ENCODE peak calls at places on chromosomes 2 and 18, in seven cellular contexts. E is fibroblast of lung, H is right lobe of liver, K is cardiac muscle cell, X is heart right ventricle, Z is lower lobe of right lung, W is stomach. A is an unnamed sample.

GRCh38 chr18:74389161-74389927 is 67.8 kb downstream of the DIPK1C start:
- DNase-seq in X (no peak), W (no peak), Z (no peak), K (peak), H (no peak), E (peak), A (no peak)

GRCh38 chr18:79979843-79980242 is 8.5 kb downstream of the TXNL4A start:
- DNase-seq in W (no peak), Z (no peak), H (no peak), E (no peak), K (no peak), X (no peak), A (no peak)

GRCh38 chr18:9849407-9849961 is 36.3 kb upstream of the TXNDC2 start:
- DNase-seq in X (peak), Z (peak), H (peak), W (peak), E (no peak), K (peak), A (no peak)

GRCh38 chr2:237879058-237879430 is 19.6 kb downstream of the RAMP1 start:
- DNase-seq in E (peak), Z (no peak), K (peak), W (no peak), H (no peak), X (no peak), A (peak)

GRCh38 chr2:237157551-237158102 is 71.9 kb downstream of the COPS8 start:
- DNase-seq in W (no peak), H (no peak), K (no peak), Z (no peak), X (no peak), E (peak), A (no peak)

GRCh38 chr2:8003462-8004075 is 678.3 kb upstream of the ID2 start:
- DNase-seq in W (no peak), K (peak), X (peak), E (peak), H (no peak), Z (no peak), A (peak)

GRCh38 chr2:33216508-33217182 is 259.8 kb upstream of the RASGRP3 start:
- DNase-seq in E (peak), Z (no peak), K (peak), H (peak), X (peak), W (peak), A (peak)

GRCh38 chr2:120867290-120868231 is 131.9 kb downstream of the GLI2 start:
- DNase-seq in X (peak), E (peak), W (peak), H (peak), K (peak), Z (peak), A (peak)

DNA sequence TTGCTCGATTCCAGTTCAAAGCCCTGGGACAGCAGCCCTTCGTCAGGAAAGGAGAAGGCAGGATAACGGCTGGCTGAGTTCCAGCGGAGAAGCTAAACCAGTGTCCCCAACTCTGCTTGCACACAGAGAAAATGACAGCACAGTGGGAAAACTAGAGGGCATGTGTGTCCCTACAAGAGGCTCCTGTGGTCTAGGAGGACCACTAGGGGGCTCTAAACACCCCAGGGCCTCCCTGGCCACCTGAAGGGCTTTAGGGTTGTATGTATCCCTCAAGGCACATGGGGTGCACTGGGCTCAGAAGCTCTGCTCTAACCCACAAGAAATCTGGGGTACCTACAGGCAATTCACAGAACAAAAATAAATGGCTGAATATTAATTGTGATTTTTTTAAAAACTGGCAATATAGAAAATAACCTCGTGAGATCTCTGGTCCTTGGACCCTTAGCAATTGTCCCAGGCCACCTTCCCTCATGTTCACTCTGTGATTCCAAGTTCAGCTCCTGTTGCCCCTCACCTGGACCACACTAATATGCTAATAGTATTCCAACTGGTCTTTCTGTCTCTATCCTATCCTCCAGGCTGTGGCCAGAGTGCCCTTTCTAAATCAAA is 17.5 kb downstream of the STAT1 start:
- DNase-seq in Z (peak), K (peak), H (no peak), X (no peak), W (no peak), E (peak), A (no peak)
- H3K27ac ChIP-seq in Z (no peak), K (no peak), H (no peak), X (no peak), W (no peak), E (no peak), A (no peak)

GRCh38 chr2:164560181-164560792 is 61.0 kb downstream of the GRB14 start:
- DNase-seq in X (no peak), W (no peak), K (peak), Z (no peak), E (peak), H (no peak), A (no peak)
- H3K27ac ChIP-seq in X (no peak), W (no peak), K (no peak), Z (no peak), E (no peak), H (peak), A (no peak)

DNA sequence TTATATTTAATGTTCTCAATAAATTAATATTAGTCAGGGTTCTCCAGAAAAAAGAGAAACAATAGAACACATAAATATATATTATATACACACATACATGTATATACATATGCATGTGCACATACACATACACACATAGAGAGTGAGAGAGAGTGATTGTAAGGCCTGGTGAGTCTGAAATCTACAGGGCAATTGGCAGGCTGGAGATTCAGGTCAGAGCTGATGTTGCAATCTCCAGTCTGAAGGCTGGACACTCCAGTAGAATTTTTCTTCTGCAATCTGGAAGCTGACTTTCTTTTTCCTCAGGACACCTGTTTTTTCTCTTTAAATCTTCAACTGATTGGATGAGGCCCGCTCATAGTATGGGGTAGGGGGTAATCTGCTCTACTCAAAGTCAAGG is 3.2 kb downstream of the TMEM182 start:
- DNase-seq in Z (no peak), W (no peak), E (no peak), H (no peak), K (no peak), X (no peak), A (no peak)
- H3K27ac ChIP-seq in Z (no peak), W (no peak), E (no peak), H (no peak), K (no peak), X (peak), A (no peak)

DNA sequence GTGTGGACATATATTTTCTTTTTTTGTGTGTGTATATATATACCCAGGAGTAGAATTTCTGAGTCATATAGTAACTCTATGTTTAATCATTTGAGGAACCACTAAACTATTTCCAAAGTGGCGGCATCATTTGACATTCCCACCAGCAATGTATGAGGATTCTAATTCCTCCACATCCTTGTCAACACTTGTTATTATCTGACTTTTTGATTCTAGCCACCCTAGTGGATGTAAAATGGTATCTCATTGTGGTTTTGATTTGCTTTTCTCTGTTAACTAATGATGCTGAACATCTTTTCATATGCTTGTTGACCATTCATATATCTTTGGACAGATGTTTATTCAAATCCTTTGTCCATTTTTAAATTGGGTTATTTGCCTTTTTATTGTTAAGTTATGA is 120.3 kb downstream of the TGFA start:
- DNase-seq in E (no peak), K (no peak), W (no peak), X (no peak), Z (no peak), H (no peak), A (no peak)
- H3K27ac ChIP-seq in E (no peak), K (no peak), W (no peak), X (no peak), Z (no peak), H (no peak), A (no peak)

GRCh38 chr2:234366891-234367290 is 130.0 kb downstream of the ARL4C start:
- DNase-seq in Z (no peak), W (no peak), H (no peak), K (peak), E (no peak), X (no peak), A (no peak)

GRCh38 chr2:234373060-234373459 is 123.8 kb downstream of the ARL4C start:
- DNase-seq in H (no peak), E (no peak), Z (no peak), W (no peak), K (no peak), X (no peak), A (no peak)

GRCh38 chr2:234372506-234372905 is 124.4 kb downstream of the ARL4C start:
- DNase-seq in K (no peak), W (no peak), Z (no peak), X (no peak), H (no peak), E (no peak), A (no peak)

GRCh38 chr2:234364718-234365117 is 132.2 kb downstream of the ARL4C start:
- DNase-seq in W (no peak), H (no peak), E (no peak), X (no peak), K (peak), Z (no peak), A (no peak)

GRCh38 chr2:234368861-234369261 is 128.0 kb downstream of the ARL4C start:
- DNase-seq in W (no peak), H (no peak), K (no peak), E (peak), X (no peak), Z (no peak), A (no peak)
- H3K27ac ChIP-seq in W (no peak), H (no peak), K (no peak), E (no peak), X (no peak), Z (no peak), A (no peak)

DNA sequence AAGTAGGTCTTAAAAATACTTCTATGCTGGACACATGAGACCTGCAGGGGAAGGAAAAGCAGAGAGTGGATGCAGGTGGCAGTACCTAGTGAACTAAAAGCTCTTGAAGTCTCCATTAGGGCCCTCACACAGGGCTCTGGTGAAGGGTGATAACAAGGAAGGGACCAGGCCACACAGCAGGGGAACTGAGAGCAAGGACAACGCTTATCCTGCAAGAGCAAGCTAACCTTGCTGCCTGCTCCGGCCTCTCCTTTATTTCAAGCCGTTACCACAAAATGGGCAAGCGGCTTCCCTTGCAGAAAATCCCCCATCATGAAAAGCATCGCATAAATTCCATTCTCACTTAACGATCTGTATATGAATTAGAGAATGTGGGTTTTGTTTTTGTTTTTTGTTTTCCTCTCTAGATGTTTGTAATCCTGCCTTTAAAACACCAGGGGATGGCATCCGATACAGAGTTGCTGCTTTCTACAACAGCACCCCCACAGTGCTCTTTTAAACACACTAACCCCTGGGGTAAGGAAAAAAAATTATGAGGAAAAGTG is 64.5 kb downstream of the CACNB4 start:
- DNase-seq in H (no peak), W (no peak), K (no peak), X (no peak), Z (no peak), E (no peak), A (no peak)
- H3K27ac ChIP-seq in H (no peak), W (no peak), K (no peak), X (no peak), Z (no peak), E (no peak), A (no peak)